ENCODE peak calls at places on chromosomes 16 and 17, in nine cellular contexts. M, I, P, K, G, T, Z, D and E are unnamed samples.

GRCh38 chr17:1785925-1786324 is 24.1 kb downstream of the SERPINF1 start:
- DNase-seq in M (no peak), I (no peak), P (no peak), K (peak), G (no peak), T (no peak), Z (no peak), D (no peak), E (peak)

GRCh38 chr16:19696312-19696711 is 21.7 kb downstream of the KNOP1 start:
- DNase-seq in M (peak), I (no peak), P (peak), K (peak), G (no peak), T (peak), Z (peak), D (peak), E (peak)

GRCh38 chr17:16877102-16877501 is 94.8 kb downstream of the TNFRSF13B start:
- DNase-seq in M (no peak), I (no peak), P (no peak), K (no peak), G (no peak), T (no peak), Z (no peak), D (no peak), E (no peak)

GRCh38 chr16:68972720-68973119 is 129.4 kb downstream of the TANGO6 start:
- DNase-seq in M (no peak), I (no peak), P (no peak), K (no peak), G (no peak), T (no peak), Z (no peak), D (no peak), E (peak)

GRCh38 chr16:88375236-88376052 is 7.3 kb upstream of the ZNF469 start:
- DNase-seq in M (no peak), I (no peak), P (no peak), K (no peak), G (no peak), T (no peak), Z (no peak), D (peak), E (no peak)

GRCh38 chr17:28402224-28402630 is 3.8 kb downstream of the SLC46A1 start:
- DNase-seq in M (no peak), I (no peak), P (no peak), K (no peak), G (no peak), T (no peak), Z (no peak), D (no peak), E (no peak)

GRCh38 chr16:85711982-85712587 is 23.3 kb upstream of the GINS2 start:
- DNase-seq in M (no peak), I (no peak), P (no peak), K (no peak), G (no peak), T (no peak), Z (no peak), D (no peak), E (no peak)

GRCh38 chr16:78705694-78706093 is 606.2 kb downstream of the WWOX start:
- DNase-seq in M (peak), I (no peak), P (no peak), K (no peak), G (no peak), T (no peak), Z (no peak), D (no peak), E (no peak)